ENCODE peak calls at places on chromosomes 7 and 10, in six cellular contexts. One of them, this sample, is unnamed.

GRCh38 chr7:122803323-122803722 is 82.9 kb downstream of the CADPS2 start:
- DNase-seq in fibroblast of mammary gland: peak
- DNase-seq in ascending aorta: no peak
- DNase-seq in amniotic stem cell: peak
- DNase-seq in ELR: peak
- DNase-seq in A549: peak
- DNase-seq in this sample: peak

GRCh38 chr7:130896898-130897514 is 163.0 kb upstream of the KLF14 start:
- DNase-seq in fibroblast of mammary gland: peak
- DNase-seq in ascending aorta: no peak
- DNase-seq in amniotic stem cell: peak
- DNase-seq in ELR: peak
- DNase-seq in A549: peak
- DNase-seq in this sample: peak

GRCh38 chr10:87861953-87862643 is 1.2 kb downstream of the KLLN start:
- DNase-seq in fibroblast of mammary gland: peak
- DNase-seq in ascending aorta: peak
- DNase-seq in amniotic stem cell: peak
- DNase-seq in ELR: peak
- DNase-seq in A549: peak
- DNase-seq in this sample: peak

GRCh38 chr10:116465541-116465940 is 37.9 kb downstream of the PNLIPRP3 start:
- DNase-seq in fibroblast of mammary gland: no peak
- DNase-seq in ascending aorta: no peak
- DNase-seq in amniotic stem cell: no peak
- DNase-seq in ELR: no peak
- DNase-seq in A549: no peak
- DNase-seq in this sample: no peak

GRCh38 chr7:32661501-32661900 is 166.2 kb downstream of the AVL9 start:
- DNase-seq in fibroblast of mammary gland: no peak
- DNase-seq in ascending aorta: no peak
- DNase-seq in amniotic stem cell: no peak
- DNase-seq in ELR: no peak
- DNase-seq in A549: no peak
- DNase-seq in this sample: no peak

GRCh38 chr7:54354436-54354835 is 187.7 kb upstream of the VSTM2A start:
- DNase-seq in fibroblast of mammary gland: peak
- DNase-seq in ascending aorta: no peak
- DNase-seq in amniotic stem cell: no peak
- DNase-seq in ELR: no peak
- DNase-seq in A549: peak
- DNase-seq in this sample: no peak

GRCh38 chr7:74429153-74429747 is 24.5 kb upstream of the GTF2IRD1 start:
- DNase-seq in fibroblast of mammary gland: peak
- DNase-seq in ascending aorta: no peak
- DNase-seq in amniotic stem cell: no peak
- DNase-seq in ELR: peak
- DNase-seq in A549: peak
- DNase-seq in this sample: peak

GRCh38 chr7:126698446-126698845 is 554.3 kb downstream of the GRM8 start:
- DNase-seq in fibroblast of mammary gland: no peak
- DNase-seq in ascending aorta: no peak
- DNase-seq in amniotic stem cell: no peak
- DNase-seq in ELR: peak
- DNase-seq in A549: no peak
- DNase-seq in this sample: no peak

GRCh38 chr10:94614558-94614957 is 69.0 kb downstream of the HELLS start:
- DNase-seq in fibroblast of mammary gland: no peak
- DNase-seq in ascending aorta: no peak
- DNase-seq in amniotic stem cell: no peak
- DNase-seq in ELR: no peak
- DNase-seq in A549: no peak
- DNase-seq in this sample: no peak

GRCh38 chr10:70729763-70730357 is 55.3 kb downstream of the TBATA start:
- DNase-seq in fibroblast of mammary gland: no peak
- DNase-seq in ascending aorta: no peak
- DNase-seq in amniotic stem cell: no peak
- DNase-seq in ELR: no peak
- DNase-seq in A549: no peak
- DNase-seq in this sample: no peak

GRCh38 chr7:45447296-45447695 is 126.9 kb upstream of the ADCY1 start:
- DNase-seq in fibroblast of mammary gland: no peak
- DNase-seq in ascending aorta: no peak
- DNase-seq in amniotic stem cell: no peak
- DNase-seq in ELR: no peak
- DNase-seq in A549: no peak
- DNase-seq in this sample: no peak

GRCh38 chr10:78925800-78926319 is 142.9 kb upstream of the ZMIZ1 start:
- DNase-seq in fibroblast of mammary gland: peak
- DNase-seq in ascending aorta: no peak
- DNase-seq in amniotic stem cell: peak
- DNase-seq in ELR: peak
- DNase-seq in A549: peak
- DNase-seq in this sample: peak

GRCh38 chr10:43691503-43691902 is 42.8 kb upstream of the ZNF32 start:
- DNase-seq in fibroblast of mammary gland: peak
- DNase-seq in ascending aorta: no peak
- DNase-seq in amniotic stem cell: no peak
- DNase-seq in ELR: peak
- DNase-seq in A549: no peak
- DNase-seq in this sample: no peak

GRCh38 chr7:127150543-127150942 is 102.2 kb downstream of the GRM8 start:
- DNase-seq in fibroblast of mammary gland: no peak
- DNase-seq in ascending aorta: no peak
- DNase-seq in amniotic stem cell: no peak
- DNase-seq in ELR: no peak
- DNase-seq in A549: no peak
- DNase-seq in this sample: no peak

GRCh38 chr7:47652591-47652990 is 70.7 kb upstream of the TNS3 start:
- DNase-seq in fibroblast of mammary gland: no peak
- DNase-seq in ascending aorta: no peak
- DNase-seq in amniotic stem cell: no peak
- DNase-seq in ELR: no peak
- DNase-seq in A549: no peak
- DNase-seq in this sample: no peak

GRCh38 chr7:156650042-156650441 is 9.5 kb downstream of the RNF32 start:
- DNase-seq in fibroblast of mammary gland: peak
- DNase-seq in ascending aorta: no peak
- DNase-seq in amniotic stem cell: no peak
- DNase-seq in ELR: peak
- DNase-seq in A549: peak
- DNase-seq in this sample: peak

GRCh38 chr10:29055091-29055490 is 233.8 kb upstream of the LYZL1 start:
- DNase-seq in fibroblast of mammary gland: no peak
- DNase-seq in ascending aorta: no peak
- DNase-seq in amniotic stem cell: no peak
- DNase-seq in ELR: no peak
- DNase-seq in A549: no peak
- DNase-seq in this sample: no peak

GRCh38 chr10:14751576-14752330 is 22.9 kb downstream of the FAM107B start:
- DNase-seq in fibroblast of mammary gland: peak
- DNase-seq in ascending aorta: no peak
- DNase-seq in amniotic stem cell: no peak
- DNase-seq in ELR: peak
- DNase-seq in A549: no peak
- DNase-seq in this sample: peak

GRCh38 chr10:132992433-132993215 is 50.3 kb upstream of the CFAP46 start:
- DNase-seq in fibroblast of mammary gland: no peak
- DNase-seq in ascending aorta: no peak
- DNase-seq in amniotic stem cell: no peak
- DNase-seq in ELR: no peak
- DNase-seq in A549: no peak
- DNase-seq in this sample: no peak

GRCh38 chr7:51446785-51447184 is 130.2 kb upstream of the COBL start:
- DNase-seq in fibroblast of mammary gland: no peak
- DNase-seq in ascending aorta: no peak
- DNase-seq in amniotic stem cell: no peak
- DNase-seq in ELR: no peak
- DNase-seq in A549: no peak
- DNase-seq in this sample: no peak

GRCh38 chr7:30396379-30396778 is 82.2 kb downstream of the NOD1 start:
- DNase-seq in fibroblast of mammary gland: peak
- DNase-seq in ascending aorta: no peak
- DNase-seq in amniotic stem cell: no peak
- DNase-seq in ELR: peak
- DNase-seq in A549: peak
- DNase-seq in this sample: no peak